ENCODE peak calls at places on chromosome 15, in seven cellular contexts. One of them, this sample, is unnamed.

GRCh38 chr15:60720493-60721231 is 241.7 kb upstream of the ICE2 start:
- DNase-seq in left kidney: no peak
- DNase-seq in A172: no peak
- DNase-seq in aorta: no peak
- DNase-seq in NCI-H69: no peak
- DNase-seq in NCI-H2171 treated with DMSO at 0.1 percent for 48 hours: no peak
- DNase-seq in esophagus squamous epithelium: no peak
- DNase-seq in this sample: no peak

GRCh38 chr15:52804526-52805081 is 14.5 kb upstream of the ONECUT1 start:
- DNase-seq in left kidney: peak; percentile 32
- DNase-seq in A172: no peak
- DNase-seq in aorta: no peak
- DNase-seq in NCI-H69: peak; percentile 63
- DNase-seq in NCI-H2171 treated with DMSO at 0.1 percent for 48 hours: no peak
- DNase-seq in esophagus squamous epithelium: no peak
- DNase-seq in this sample: no peak

GRCh38 chr15:62868507-62868906 is 174.0 kb upstream of the TPM1 start:
- DNase-seq in left kidney: no peak
- DNase-seq in A172: no peak
- DNase-seq in aorta: no peak
- DNase-seq in NCI-H69: no peak
- DNase-seq in NCI-H2171 treated with DMSO at 0.1 percent for 48 hours: no peak
- DNase-seq in esophagus squamous epithelium: no peak
- DNase-seq in this sample: no peak

GRCh38 chr15:50685976-50686467 is 575 bp downstream of the TRPM7 start:
- DNase-seq in left kidney: peak; percentile 87
- DNase-seq in A172: peak; percentile 32
- DNase-seq in aorta: peak; percentile 85
- DNase-seq in NCI-H69: peak; percentile 85
- DNase-seq in NCI-H2171 treated with DMSO at 0.1 percent for 48 hours: peak; percentile 81
- DNase-seq in esophagus squamous epithelium: no peak
- DNase-seq in this sample: peak; percentile 53

GRCh38 chr15:70382762-70383458 is 285.2 kb upstream of the TLE3 start:
- DNase-seq in left kidney: no peak
- DNase-seq in A172: no peak
- DNase-seq in aorta: no peak
- DNase-seq in NCI-H69: no peak
- DNase-seq in NCI-H2171 treated with DMSO at 0.1 percent for 48 hours: no peak
- DNase-seq in esophagus squamous epithelium: no peak
- DNase-seq in this sample: no peak

GRCh38 chr15:62559049-62559733 is 394.1 kb upstream of the C2CD4B start:
- DNase-seq in left kidney: no peak
- DNase-seq in A172: no peak
- DNase-seq in aorta: no peak
- DNase-seq in NCI-H69: peak; percentile 27
- DNase-seq in NCI-H2171 treated with DMSO at 0.1 percent for 48 hours: no peak
- DNase-seq in esophagus squamous epithelium: no peak
- DNase-seq in this sample: no peak

GRCh38 chr15:86647810-86648440 is 568.3 kb downstream of the AGBL1 start:
- DNase-seq in left kidney: no peak
- DNase-seq in A172: no peak
- DNase-seq in aorta: no peak
- DNase-seq in NCI-H69: no peak
- DNase-seq in NCI-H2171 treated with DMSO at 0.1 percent for 48 hours: no peak
- DNase-seq in esophagus squamous epithelium: no peak
- DNase-seq in this sample: no peak

GRCh38 chr15:74385442-74386132 is 18.1 kb upstream of the CYP11A1 start:
- DNase-seq in left kidney: no peak
- DNase-seq in A172: no peak
- DNase-seq in aorta: no peak
- DNase-seq in NCI-H69: no peak
- DNase-seq in NCI-H2171 treated with DMSO at 0.1 percent for 48 hours: no peak
- DNase-seq in esophagus squamous epithelium: no peak
- DNase-seq in this sample: no peak